ENCODE peak calls at places on chromosomes 12 and 14, in ten cellular contexts. Z is NCI-H2171 treated with DMSO at 0.1 percent for 48 hours; O is AG04449; G is natural killer cell; Q is hypothalamus; L is dermis microvascular lymphatic vessel endothelial cell; N is NCI-H774; R is activated T-cell treated with anti-CD3 and anti-CD28 coated beads, Interleukin-2, amount 50 U/mL, for 72 hours; D is fibroblast of mammary gland; Y is Peyer's patch. W is an unnamed sample.

GRCh38 chr12:107474639-107475539 is 210.7 kb upstream of the PWP1 start:
- DNase-seq in Z (no peak), O (no peak), G (no peak), Q (no peak), L (no peak), N (no peak), R (no peak), D (peak), Y (no peak), W (no peak)

GRCh38 chr14:101709962-101710891 is 51.3 kb upstream of the PPP2R5C start:
- DNase-seq in Z (no peak), O (no peak), G (peak), Q (no peak), L (no peak), N (no peak), R (no peak), D (no peak), Y (no peak), W (no peak)

GRCh38 chr14:50059773-50060629 is 56.4 kb downstream of the VCPKMT start:
- DNase-seq in Z (no peak), O (no peak), G (no peak), Q (no peak), L (no peak), N (no peak), R (no peak), D (no peak), Y (peak), W (no peak)

GRCh38 chr12:113388351-113388750 is 15.3 kb downstream of the SDS start:
- DNase-seq in Z (no peak), O (no peak), G (no peak), Q (no peak), L (no peak), N (no peak), R (no peak), D (no peak), Y (no peak), W (no peak)

GRCh38 chr14:105065280-105066228 is at the start of gene GPR132:
- DNase-seq in Z (no peak), O (no peak), G (peak), Q (no peak), L (peak), N (no peak), R (peak), D (no peak), Y (peak), W (no peak)

GRCh38 chr12:5556946-5557673 is 125.2 kb downstream of the NTF3 start:
- DNase-seq in Z (no peak), O (no peak), G (no peak), Q (no peak), L (no peak), N (no peak), R (no peak), D (no peak), Y (no peak), W (no peak)

GRCh38 chr14:69101331-69101826 is 51.5 kb downstream of the DCAF5 start:
- DNase-seq in Z (peak), O (peak), G (no peak), Q (no peak), L (peak), N (no peak), R (peak), D (peak), Y (no peak), W (no peak)

GRCh38 chr12:45273717-45274271 is 57.9 kb downstream of the ANO6 start:
- DNase-seq in Z (no peak), O (peak), G (no peak), Q (no peak), L (peak), N (no peak), R (no peak), D (peak), Y (no peak), W (no peak)

GRCh38 chr12:88924162-88924561 is 343.9 kb upstream of the KITLG start:
- DNase-seq in Z (no peak), O (no peak), G (no peak), Q (no peak), L (no peak), N (no peak), R (no peak), D (no peak), Y (no peak), W (no peak)

GRCh38 chr12:94098466-94098865 is 49.9 kb upstream of the PLXNC1 start:
- DNase-seq in Z (peak), O (peak), G (no peak), Q (no peak), L (no peak), N (no peak), R (no peak), D (peak), Y (no peak), W (no peak)

GRCh38 chr12:103590271-103590670 is 3.2 kb downstream of the STAB2 start:
- DNase-seq in Z (no peak), O (no peak), G (no peak), Q (no peak), L (no peak), N (no peak), R (no peak), D (no peak), Y (no peak), W (no peak)

GRCh38 chr12:118120579-118121363 is 15.2 kb upstream of the PEBP1 start:
- DNase-seq in Z (peak), O (no peak), G (peak), Q (peak), L (peak), N (peak), R (peak), D (peak), Y (peak), W (peak)

GRCh38 chr12:15693233-15693911 is 95.8 kb downstream of the EPS8 start:
- DNase-seq in Z (no peak), O (no peak), G (no peak), Q (no peak), L (no peak), N (no peak), R (no peak), D (peak), Y (no peak), W (no peak)

GRCh38 chr12:12790956-12791355 is 5.5 kb downstream of the APOLD1 start:
- DNase-seq in Z (no peak), O (no peak), G (no peak), Q (no peak), L (no peak), N (no peak), R (no peak), D (no peak), Y (no peak), W (no peak)

GRCh38 chr12:10366875-10367274 is 23.0 kb downstream of the KLRK1 start:
- DNase-seq in Z (no peak), O (no peak), G (no peak), Q (no peak), L (peak), N (peak), R (no peak), D (peak), Y (no peak), W (no peak)

GRCh38 chr12:64675795-64676194 is 65.5 kb downstream of the RASSF3 start:
- DNase-seq in Z (peak), O (no peak), G (no peak), Q (no peak), L (peak), N (no peak), R (no peak), D (peak), Y (peak), W (no peak)

GRCh38 chr12:64400041-64400440 is 4.2 kb upstream of the XPOT start:
- DNase-seq in Z (no peak), O (no peak), G (no peak), Q (no peak), L (no peak), N (no peak), R (no peak), D (peak), Y (no peak), W (no peak)

GRCh38 chr12:113310489-113310888 is 24.4 kb downstream of the SLC8B1 start:
- DNase-seq in Z (peak), O (no peak), G (no peak), Q (no peak), L (peak), N (no peak), R (no peak), D (peak), Y (no peak), W (no peak)

GRCh38 chr12:120012067-120012621 is 23.1 kb downstream of the BICDL1 start:
- DNase-seq in Z (no peak), O (no peak), G (peak), Q (no peak), L (peak), N (peak), R (peak), D (peak), Y (peak), W (no peak)

GRCh38 chr12:96048392-96048969 is 13.1 kb upstream of the LTA4H start:
- DNase-seq in Z (no peak), O (no peak), G (no peak), Q (no peak), L (peak), N (peak), R (no peak), D (no peak), Y (no peak), W (no peak)

GRCh38 chr14:103281496-103282231 is 52.4 kb upstream of the EIF5 start:
- DNase-seq in Z (peak), O (no peak), G (no peak), Q (no peak), L (peak), N (no peak), R (no peak), D (peak), Y (peak), W (no peak)

GRCh38 chr14:64775081-64775777 is 71.0 kb downstream of the PLEKHG3 start:
- DNase-seq in Z (no peak), O (no peak), G (no peak), Q (no peak), L (no peak), N (no peak), R (no peak), D (no peak), Y (no peak), W (no peak)

GRCh38 chr14:54169254-54169924 is 212.8 kb upstream of the BMP4 start:
- DNase-seq in Z (no peak), O (no peak), G (no peak), Q (no peak), L (peak), N (no peak), R (no peak), D (peak), Y (no peak), W (no peak)

GRCh38 chr12:94263011-94263786 is 114.8 kb downstream of the PLXNC1 start:
- DNase-seq in Z (no peak), O (no peak), G (peak), Q (no peak), L (no peak), N (no peak), R (peak), D (no peak), Y (peak), W (no peak)

GRCh38 chr12:124753230-124753595 is 110.5 kb downstream of the SCARB1 start:
- DNase-seq in Z (no peak), O (no peak), G (no peak), Q (no peak), L (no peak), N (peak), R (no peak), D (no peak), Y (no peak), W (no peak)

GRCh38 chr12:132405742-132406251 is 76.4 kb upstream of the GALNT9 start:
- DNase-seq in Z (no peak), O (no peak), G (no peak), Q (no peak), L (no peak), N (no peak), R (no peak), D (no peak), Y (no peak), W (no peak)

GRCh38 chr14:106766145-106766544 is 1239.8 kb downstream of the TMEM121 start:
- DNase-seq in Z (no peak), O (no peak), G (no peak), Q (no peak), L (no peak), N (no peak), R (no peak), D (no peak), Y (no peak), W (no peak)

GRCh38 chr14:55867726-55868125 is 250.5 kb upstream of the PELI2 start:
- DNase-seq in Z (no peak), O (no peak), G (no peak), Q (no peak), L (peak), N (no peak), R (no peak), D (peak), Y (no peak), W (no peak)

GRCh38 chr14:90726656-90727055 is 89.6 kb downstream of the TTC7B start:
- DNase-seq in Z (peak), O (peak), G (no peak), Q (no peak), L (peak), N (no peak), R (no peak), D (peak), Y (peak), W (no peak)

GRCh38 chr12:20472089-20472488 is 103.8 kb downstream of the PDE3A start:
- DNase-seq in Z (no peak), O (no peak), G (no peak), Q (no peak), L (peak), N (no peak), R (no peak), D (no peak), Y (no peak), W (no peak)

GRCh38 chr14:101589486-101590015 is 28.3 kb downstream of the DIO3 start:
- DNase-seq in Z (no peak), O (no peak), G (no peak), Q (no peak), L (no peak), N (no peak), R (no peak), D (no peak), Y (no peak), W (no peak)

GRCh38 chr12:107494331-107494730 is 191.3 kb upstream of the PWP1 start:
- DNase-seq in Z (no peak), O (no peak), G (no peak), Q (no peak), L (no peak), N (no peak), R (no peak), D (no peak), Y (no peak), W (no peak)

GRCh38 chr12:51788876-51789275 is 59.6 kb downstream of the FIGNL2 start:
- DNase-seq in Z (no peak), O (peak), G (no peak), Q (no peak), L (no peak), N (no peak), R (no peak), D (peak), Y (no peak), W (no peak)

GRCh38 chr12:54428050-54429013 is 9.3 kb upstream of the ITGA5 start:
- DNase-seq in Z (no peak), O (no peak), G (peak), Q (no peak), L (peak), N (no peak), R (no peak), D (peak), Y (no peak), W (no peak)

W was measured in H1.